ENCODE peak calls at places on chromosome 9, in four cellular contexts. P is CD8-positive, alpha-beta T cell; G is transverse colon; U is psoas muscle. H is an unnamed sample. For H3K4me1, the result is how much of the 10 kb centered on the place peaks cover.

GRCh38 chr9:113658565-113658935 is 195.0 kb downstream of the RGS3 start:
- DNase-seq in P (no peak), G (no peak), U (no peak), H (peak)

GRCh38 chr9:86034863-86035734 is 64.3 kb downstream of the GOLM1 start:
- DNase-seq in P (no peak), G (peak), U (no peak), H (peak)

GRCh38 chr9:108654566-108654965 is 201.2 kb downstream of the ACTL7B start:
- DNase-seq in P (no peak), G (no peak), U (no peak), H (no peak)

GRCh38 chr9:38687389-38687842 is 32.5 kb downstream of the FAM240B start:
- DNase-seq in P (no peak), G (peak), U (peak), H (peak)

GRCh38 chr9:35604578-35605335 is at the start of gene TESK1:
- DNase-seq in P (peak), G (peak), U (peak), H (peak)

GRCh38 chr9:77435688-77436087 is 212.4 kb downstream of the GNA14 start:
- DNase-seq in P (no peak), G (no peak), U (no peak), H (no peak)

GRCh38 chr9:127140842-127141675 is 18.6 kb upstream of the ANGPTL2 start:
- DNase-seq in P (no peak), G (no peak), U (no peak), H (no peak)

GRCh38 chr9:89395931-89396710 is 77.8 kb downstream of the SECISBP2 start:
- DNase-seq in P (no peak), G (no peak), U (no peak), H (no peak)

GRCh38 chr9:34010979-34011378 is 37.7 kb downstream of the UBAP2 start:
- DNase-seq in P (no peak), G (no peak), U (no peak), H (no peak)

GRCh38 chr9:91954841-91955471 is 4.9 kb upstream of the ROR2 start:
- DNase-seq in P (no peak), G (peak), U (no peak), H (peak)

GRCh38 chr9:137678202-137678601 is 59.4 kb downstream of the EHMT1 start:
- DNase-seq in P (no peak), G (no peak), U (no peak), H (no peak)

GRCh38 chr9:107592439-107592838 is 102.9 kb upstream of the KLF4 start:
- DNase-seq in P (no peak), G (no peak), U (no peak), H (no peak)

GRCh38 chr9:2262809-2263510 is 247.8 kb downstream of the SMARCA2 start:
- DNase-seq in P (no peak), G (no peak), U (no peak), H (no peak)

GRCh38 chr9:99650187-99650874 is 171.4 kb upstream of the NR4A3 start:
- DNase-seq in P (no peak), G (no peak), U (no peak), H (no peak)

GRCh38 chr9:18728642-18729041 is 254.7 kb downstream of the ADAMTSL1 start:
- DNase-seq in P (no peak), G (no peak), U (no peak), H (no peak)

GRCh38 chr9:93079371-93079770 is 16.6 kb upstream of the CARD19 start:
- DNase-seq in P (no peak), G (peak), U (no peak), H (no peak)

GRCh38 chr9:129458663-129459549 is 162.0 kb downstream of the C9orf50 start:
- DNase-seq in P (no peak), G (peak), U (peak), H (no peak)

GRCh38 chr9:127903557-127904475 is 4.4 kb upstream of the ST6GALNAC6 start:
- DNase-seq in P (no peak), G (peak), U (peak), H (no peak)

GRCh38 chr9:71001780-71002386 is 119.5 kb downstream of the TRPM3 start:
- DNase-seq in P (no peak), G (peak), U (no peak), H (peak)

GRCh38 chr9:113999256-114000062 is 78.6 kb downstream of the AMBP start:
- DNase-seq in P (no peak), G (no peak), U (no peak), H (peak)

GRCh38 chr9:16138961-16139441 is 586.2 kb downstream of the CCDC171 start:
- DNase-seq in P (no peak), G (no peak), U (peak), H (no peak)

GRCh38 chr9:77981332-77981731 is 50.3 kb downstream of the GNAQ start:
- DNase-seq in P (no peak), G (peak), U (no peak), H (no peak)

GRCh38 chr9:87359958-87360601 is 137.6 kb upstream of the DAPK1 start:
- DNase-seq in P (no peak), G (no peak), U (no peak), H (no peak)

GRCh38 chr9:84238652-84239051 is 101.9 kb downstream of the SLC28A3 start:
- DNase-seq in P (no peak), G (no peak), U (no peak), H (no peak)

GRCh38 chr9:89309608-89310485 is 1.1 kb upstream of the CKS2 start:
- DNase-seq in P (no peak), G (peak), U (no peak), H (peak)

GRCh38 chr9:88169700-88170099 is 31.4 kb upstream of the SPATA31C2 start:
- DNase-seq in P (no peak), G (no peak), U (no peak), H (no peak)

GRCh38 chr9:5557606-5558587 is 47.6 kb downstream of the PDCD1LG2 start:
- DNase-seq in P (peak), G (peak), U (peak), H (no peak)

GRCh38 chr9:131854334-131854733 is 114.5 kb upstream of the RAPGEF1 start:
- DNase-seq in P (no peak), G (no peak), U (no peak), H (no peak)

GRCh38 chr9:109012876-109013677 is at the start of gene CTNNAL1:
- DNase-seq in P (peak), G (peak), U (peak), H (peak)

GRCh38 chr9:115118471-115119156 is 657 bp upstream of the TNC start:
- DNase-seq in P (no peak), G (peak), U (peak), H (peak)

GRCh38 chr9:87707805-87708500 is 18.0 kb upstream of the CTSL start:
- DNase-seq in P (no peak), G (no peak), U (no peak), H (no peak)

GRCh38 chr9:112493738-112494137 is 7.1 kb downstream of the KIAA1958 start:
- DNase-seq in P (no peak), G (no peak), U (no peak), H (no peak)

GRCh38 chr9:87684627-87685204 is 41.2 kb upstream of the CTSL start:
- DNase-seq in P (no peak), G (peak), U (peak), H (no peak)

GRCh38 chr9:134468358-134468757 is 142.1 kb downstream of the RXRA start:
- DNase-seq in P (no peak), G (no peak), U (no peak), H (no peak)

GRCh38 chr9:121584421-121584820 is 67.0 kb upstream of the DAB2IP start:
- DNase-seq in P (no peak), G (no peak), U (no peak), H (no peak)

GRCh38 chr9:110125207-110125751 is 82.7 kb downstream of the C9orf152 start:
- DNase-seq in P (no peak), G (peak), U (peak), H (peak)

GRCh38 chr9:11063263-11063662 is 450.5 kb upstream of the PTPRD start:
- DNase-seq in P (no peak), G (no peak), U (no peak), H (no peak)

GRCh38 chr9:20564650-20565049 is 57.6 kb downstream of the MLLT3 start:
- DNase-seq in P (no peak), G (no peak), U (no peak), H (no peak)
- H3K4me1 ChIP-seq in P (under half), G (under half), U (under half), H (under half)

GRCh38 chr9:136242908-136243525 is 2.6 kb downstream of the QSOX2 start:
- DNase-seq in P (no peak), G (no peak), U (no peak), H (no peak)
- TF ChIP-seq CTCF in P (no peak), G (no peak), U (no peak), H (no peak)

DNA sequence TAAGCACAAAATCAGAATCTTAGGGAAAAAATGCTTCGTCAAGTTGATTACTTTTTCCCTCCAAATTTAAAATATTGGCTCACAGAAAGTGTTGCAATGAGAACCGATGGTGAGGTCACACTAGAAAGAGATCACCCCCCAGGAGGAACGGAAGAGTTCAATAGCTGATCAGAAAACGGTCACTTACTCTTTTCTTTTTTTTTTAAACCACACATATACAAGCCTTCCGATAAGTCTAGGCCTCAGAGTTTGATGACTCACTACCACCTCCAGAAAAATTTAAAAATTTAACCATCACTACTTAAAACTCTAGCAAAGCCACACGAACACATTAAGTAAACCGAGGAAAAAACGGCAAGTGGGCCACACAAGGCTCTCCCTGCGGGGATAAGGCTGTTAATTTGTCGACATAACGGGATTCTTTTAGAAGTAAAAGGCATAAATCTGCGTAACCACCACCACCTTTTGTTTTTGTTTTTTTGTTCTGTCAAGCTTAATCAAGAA is 1.2 kb downstream of the SURF4 start:
- DNase-seq in P (no peak), G (no peak), U (no peak), H (no peak)
- H3K4me3 ChIP-seq in P (peak), G (peak), U (peak), H (peak)

DNA sequence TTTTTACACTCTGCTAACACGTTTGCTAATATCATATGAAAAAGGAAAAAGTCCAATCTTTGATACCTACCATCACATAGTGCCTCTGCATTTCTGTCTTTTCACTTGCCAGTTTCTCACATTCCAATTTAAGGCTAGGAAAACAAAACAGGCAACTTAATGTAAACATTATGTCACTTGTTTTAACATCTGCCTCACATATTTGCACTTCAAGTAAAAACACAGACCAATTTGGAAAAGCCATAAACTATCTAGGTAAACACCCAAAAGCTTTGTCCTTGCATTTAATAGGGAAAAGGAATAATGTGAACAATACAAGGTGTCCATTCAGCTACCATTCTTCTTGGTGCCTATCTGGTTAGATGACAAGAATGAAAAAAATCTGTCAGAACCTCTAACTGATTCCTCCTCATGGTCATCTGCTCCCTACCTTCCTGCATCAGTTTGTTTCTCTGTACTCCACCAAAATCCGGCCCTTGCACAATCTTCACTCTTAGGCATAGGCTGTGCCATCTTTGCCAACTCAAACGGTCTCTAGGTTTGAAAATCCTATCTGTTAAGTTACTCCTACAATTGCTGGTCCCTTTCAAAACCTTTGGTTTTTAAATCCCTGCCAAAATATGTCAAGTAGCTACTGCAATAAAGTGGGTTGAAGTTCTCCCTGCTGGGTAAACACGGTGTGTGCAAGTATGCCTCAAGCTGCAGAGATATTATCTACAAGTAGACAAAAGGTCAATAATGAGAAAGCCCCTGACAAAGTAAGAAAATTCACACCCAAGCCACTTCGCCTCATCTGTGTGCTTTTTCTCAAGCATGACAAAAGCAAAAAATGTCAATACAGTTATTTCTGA is 3.4 kb downstream of the TLE1 start:
- DNase-seq in P (no peak), G (no peak), U (no peak), H (peak)
- H3K4me1 ChIP-seq in P (under half), G (half or more), U (under half), H (under half)

GRCh38 chr9:104844710-104845109 is 80.8 kb downstream of the NIPSNAP3B start:
- DNase-seq in P (no peak), G (no peak), U (no peak), H (no peak)
- TF ChIP-seq CTCF in P (no peak), G (no peak), U (no peak), H (no peak)

GRCh38 chr9:102273952-102274351 is 535.5 kb upstream of the GRIN3A start:
- DNase-seq in P (no peak), G (no peak), U (no peak), H (no peak)
- H3K4me3 ChIP-seq in P (no peak), G (no peak), U (no peak), H (no peak)

GRCh38 chr9:94862242-94862610 is 135.7 kb downstream of the AOPEP start:
- DNase-seq in P (no peak), G (no peak), U (no peak), H (no peak)
- H3K4me1 ChIP-seq in P (under half), G (under half), U (under half), H (under half)

H was measured in Caco-2.